ENCODE peak calls at places on chromosome 14, in six cellular contexts. F is A549, O is H1, Y is GM12878, L is K562, A is HepG2. T is an unnamed sample.

GRCh38 chr14:95220663-95221231 is 63.4 kb upstream of the DICER1 start:
- DNase-seq in L (no peak), Y (no peak), F (no peak), A (no peak), O (no peak), T (no peak)

GRCh38 chr14:104149617-104150141 is 11.3 kb downstream of the KIF26A start:
- DNase-seq in Y (no peak), A (no peak), F (no peak), L (no peak), O (peak), T (peak)

GRCh38 chr14:75162631-75163030 is 13.8 kb downstream of the TMED10 start:
- DNase-seq in F (no peak), Y (no peak), O (no peak), A (no peak), L (no peak), T (no peak)

GRCh38 chr14:56811596-56812363 is 1.5 kb upstream of the OTX2 start:
- DNase-seq in A (no peak), Y (no peak), O (peak), F (no peak), L (no peak), T (no peak)

GRCh38 chr14:89576960-89577359 is 159.9 kb upstream of the FOXN3 start:
- DNase-seq in O (no peak), L (peak), A (no peak), Y (no peak), F (no peak), T (no peak)

GRCh38 chr14:90820958-90821357 is 4.7 kb upstream of the TTC7B start:
- DNase-seq in F (no peak), A (no peak), Y (no peak), O (no peak), L (no peak), T (no peak)

GRCh38 chr14:72172075-72172474 is 239.8 kb downstream of the RGS6 start:
- DNase-seq in O (no peak), L (no peak), Y (no peak), A (no peak), F (no peak), T (no peak)

GRCh38 chr14:48052973-48053372 is 377.6 kb upstream of the MDGA2 start:
- DNase-seq in Y (no peak), O (no peak), A (no peak), L (no peak), F (no peak), T (no peak)

GRCh38 chr14:54803396-54803795 is 99.2 kb downstream of the GCH1 start:
- DNase-seq in A (no peak), O (no peak), Y (no peak), L (no peak), F (no peak), T (no peak)

GRCh38 chr14:42192659-42193425 is 586.2 kb downstream of the LRFN5 start:
- DNase-seq in Y (no peak), A (no peak), F (peak), L (no peak), O (no peak), T (no peak)

GRCh38 chr14:104685216-104685997 is 4.0 kb upstream of the INF2 start:
- DNase-seq in F (no peak), Y (no peak), A (peak), O (peak), L (no peak), T (no peak)

GRCh38 chr14:28577711-28578131 is 188.9 kb upstream of the FOXG1 start:
- DNase-seq in A (no peak), L (no peak), Y (no peak), F (no peak), O (no peak), T (no peak)

GRCh38 chr14:27608377-27608776 is 1010.5 kb upstream of the NOVA1 start:
- DNase-seq in Y (no peak), O (no peak), L (no peak), A (no peak), F (no peak), T (no peak)

GRCh38 chr14:68977137-68977740 is 1.9 kb downstream of the ACTN1 start:
- DNase-seq in Y (no peak), F (no peak), A (peak), L (peak), O (no peak), T (peak)

GRCh38 chr14:65957631-65958205 is 528.5 kb upstream of the CCDC196 start:
- DNase-seq in A (no peak), Y (no peak), F (no peak), O (peak), L (no peak), T (no peak)

GRCh38 chr14:65961004-65961403 is 525.2 kb upstream of the CCDC196 start:
- DNase-seq in L (peak), O (peak), Y (no peak), F (peak), A (no peak), T (peak)

GRCh38 chr14:65959563-65960024 is 526.6 kb upstream of the CCDC196 start:
- DNase-seq in Y (no peak), O (no peak), F (no peak), L (no peak), A (no peak), T (no peak)

GRCh38 chr14:65954915-65955314 is 531.3 kb upstream of the CCDC196 start:
- DNase-seq in O (no peak), F (no peak), L (no peak), A (no peak), Y (no peak), T (no peak)

DNA sequence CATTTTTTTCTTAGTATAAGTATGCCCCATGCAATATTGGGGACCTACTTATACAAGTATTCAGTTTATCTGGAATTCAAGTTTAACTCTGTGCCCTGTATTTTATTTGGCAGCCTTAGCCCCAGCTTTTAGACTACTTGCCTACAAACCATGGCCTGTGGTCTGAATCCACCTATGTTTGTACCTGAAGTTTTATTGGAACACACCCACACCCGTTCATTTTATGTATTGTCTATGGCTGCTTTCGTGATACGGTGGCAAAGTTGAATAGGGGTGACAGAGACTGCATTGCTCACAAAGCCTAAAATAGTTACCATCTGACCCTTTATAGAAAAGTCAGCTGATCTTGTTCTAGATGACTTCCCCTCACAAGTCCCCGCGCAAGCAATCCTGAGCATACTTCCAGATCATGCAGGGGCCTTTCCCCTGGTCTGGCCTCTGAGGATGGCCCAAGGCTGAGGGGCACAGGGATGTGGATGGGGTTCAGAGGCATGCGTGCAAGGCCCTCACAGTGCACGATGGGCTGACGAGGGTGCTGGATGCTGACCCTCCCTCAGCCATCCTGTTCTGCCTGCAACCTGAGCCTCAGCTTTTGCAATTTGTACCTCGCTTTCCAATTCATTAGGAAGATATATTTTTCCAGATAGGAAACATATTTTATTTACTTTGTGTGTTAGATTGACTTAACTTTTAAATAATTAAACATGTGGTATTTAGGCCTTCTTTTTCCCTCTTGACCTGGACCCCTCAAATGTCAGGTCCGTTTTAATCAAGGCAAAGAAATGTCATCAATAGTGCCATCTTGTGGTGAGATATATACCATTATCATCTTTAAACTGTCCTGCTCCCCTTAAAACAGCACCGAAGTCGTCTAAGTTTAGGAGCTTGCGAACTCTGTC is 527.3 kb upstream of the CCDC196 start:
- DNase-seq in O (peak), Y (no peak), A (peak), L (peak), F (peak), T (peak)
- TF ChIP-seq USF2 in O (no peak), Y (no peak), A (no peak), L (no peak), F (no peak), T (no peak)

GRCh38 chr14:60956202-60956601 is 24.7 kb downstream of the TRMT5 start:
- DNase-seq in F (no peak), Y (no peak), A (no peak), O (no peak), L (no peak), T (no peak)
- TF ChIP-seq EP300 in F (no peak), Y (no peak), A (no peak), O (no peak), L (no peak), T (no peak)

DNA sequence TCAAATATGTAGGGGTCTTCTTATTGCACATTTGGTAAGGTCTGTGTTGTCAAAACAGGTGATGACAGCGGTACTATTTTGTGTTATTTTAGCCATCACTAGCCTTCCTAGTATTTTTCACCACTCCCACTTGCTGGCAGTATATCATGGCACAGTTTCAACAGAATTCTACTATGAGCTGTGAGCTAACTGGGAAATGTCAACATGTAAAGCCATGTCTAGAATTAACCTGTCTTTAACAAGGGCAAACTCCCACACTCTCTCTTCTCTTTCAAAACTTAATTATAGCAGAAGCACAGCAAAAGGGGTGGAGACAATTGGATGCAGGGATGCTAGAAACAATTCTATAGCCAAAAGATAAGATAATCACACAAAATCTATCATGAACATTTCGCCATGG is 253.4 kb downstream of the PAX9 start:
- DNase-seq in L (no peak), A (no peak), O (no peak), F (no peak), Y (no peak), T (no peak)
- TF ChIP-seq USF2 in L (no peak), A (no peak), O (no peak), F (no peak), Y (no peak), T (no peak)

GRCh38 chr14:67397536-67397935 is 14.4 kb downstream of the PLEK2 start:
- DNase-seq in O (no peak), A (no peak), L (no peak), Y (no peak), F (no peak), T (no peak)
- TF ChIP-seq EP300 in O (no peak), A (no peak), L (no peak), Y (no peak), F (no peak), T (no peak)

GRCh38 chr14:73168274-73168673 is 32.0 kb downstream of the PSEN1 start:
- DNase-seq in F (no peak), Y (no peak), L (no peak), O (no peak), A (no peak), T (no peak)

GRCh38 chr14:73176673-73177072 is 40.4 kb downstream of the PSEN1 start:
- DNase-seq in Y (no peak), A (no peak), L (no peak), F (no peak), O (no peak), T (no peak)

GRCh38 chr14:73168691-73169090 is 32.4 kb downstream of the PSEN1 start:
- DNase-seq in O (no peak), F (no peak), A (no peak), Y (no peak), L (no peak), T (no peak)

GRCh38 chr14:73170686-73171085 is 34.4 kb downstream of the PSEN1 start:
- DNase-seq in Y (no peak), A (no peak), F (no peak), O (no peak), L (no peak), T (no peak)

DNA sequence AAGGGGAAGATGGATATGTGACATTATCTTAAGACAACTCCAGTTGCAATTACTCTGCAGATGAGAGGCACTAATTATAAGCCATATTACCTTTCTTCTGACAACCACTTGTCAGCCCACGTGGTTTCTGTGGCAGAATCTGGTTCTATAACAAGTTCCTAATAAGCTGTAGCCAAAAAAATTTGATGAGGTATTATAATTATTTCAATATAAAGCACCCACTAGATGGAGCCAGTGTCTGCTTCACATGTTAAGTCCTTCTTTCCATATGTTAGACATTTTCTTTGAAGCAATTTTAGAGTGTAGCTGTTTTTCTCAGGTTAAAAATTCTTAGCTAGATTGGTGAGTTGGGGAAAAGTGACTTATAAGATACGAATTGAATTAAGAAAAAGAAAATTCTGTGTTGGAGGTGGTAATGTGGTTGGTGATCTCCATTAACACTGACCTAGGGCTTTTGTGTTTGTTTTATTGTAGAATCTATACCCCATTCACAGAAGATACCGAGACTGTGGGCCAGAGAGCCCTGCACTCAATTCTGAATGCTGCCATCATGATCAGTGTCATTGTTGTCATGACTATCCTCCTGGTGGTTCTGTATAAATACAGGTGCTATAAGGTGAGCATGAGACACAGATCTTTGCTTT is 36.9 kb downstream of the PSEN1 start:
- DNase-seq in L (peak), Y (no peak), F (peak), O (no peak), A (peak), T (peak)
- TF ChIP-seq USF2 in L (no peak), Y (no peak), F (no peak), O (no peak), A (no peak), T (no peak)

DNA sequence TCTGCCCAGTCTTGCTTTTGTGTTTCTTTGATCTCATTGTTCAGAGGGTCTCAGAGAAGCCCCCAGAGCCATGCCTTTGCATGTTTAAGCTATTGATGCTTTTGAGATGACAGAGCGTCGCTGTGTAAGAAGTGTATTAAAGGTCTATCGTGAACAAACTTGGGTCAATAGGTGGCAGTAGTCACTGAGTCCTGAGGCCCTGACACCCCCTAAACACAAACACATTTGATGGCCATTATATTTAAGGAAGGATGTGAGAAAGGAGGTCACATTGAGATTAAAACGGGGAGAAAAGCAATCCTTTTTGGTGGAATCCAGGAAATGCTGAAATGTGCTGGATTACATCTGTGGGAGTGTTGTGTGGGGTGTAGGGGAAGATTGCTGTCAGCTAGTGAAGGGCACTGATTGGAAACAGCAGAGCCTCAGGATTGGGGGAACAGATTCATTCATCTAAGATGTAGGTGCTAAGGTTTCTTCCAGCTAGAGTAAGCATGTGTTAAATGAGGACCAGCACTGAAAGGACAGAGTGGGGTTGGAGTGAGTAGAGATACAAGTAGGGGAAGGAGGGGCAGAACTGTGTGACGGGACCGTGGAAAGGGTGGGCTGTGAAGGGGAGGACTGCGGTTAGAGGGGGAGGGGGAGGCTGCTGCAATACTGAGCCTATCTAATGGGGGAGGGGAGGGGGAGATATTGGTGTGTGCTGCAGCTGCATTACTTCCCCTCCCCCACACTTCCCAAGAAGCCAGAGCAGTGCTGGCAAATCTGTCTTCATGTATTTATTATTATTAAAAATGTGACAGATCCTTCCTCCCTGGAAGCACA is 12.7 kb downstream of the NGDN start:
- DNase-seq in L (no peak), F (no peak), Y (no peak), A (no peak), O (peak), T (peak)
- TF ChIP-seq EP300 in L (no peak), F (no peak), Y (no peak), A (no peak), O (no peak), T (no peak)

DNA sequence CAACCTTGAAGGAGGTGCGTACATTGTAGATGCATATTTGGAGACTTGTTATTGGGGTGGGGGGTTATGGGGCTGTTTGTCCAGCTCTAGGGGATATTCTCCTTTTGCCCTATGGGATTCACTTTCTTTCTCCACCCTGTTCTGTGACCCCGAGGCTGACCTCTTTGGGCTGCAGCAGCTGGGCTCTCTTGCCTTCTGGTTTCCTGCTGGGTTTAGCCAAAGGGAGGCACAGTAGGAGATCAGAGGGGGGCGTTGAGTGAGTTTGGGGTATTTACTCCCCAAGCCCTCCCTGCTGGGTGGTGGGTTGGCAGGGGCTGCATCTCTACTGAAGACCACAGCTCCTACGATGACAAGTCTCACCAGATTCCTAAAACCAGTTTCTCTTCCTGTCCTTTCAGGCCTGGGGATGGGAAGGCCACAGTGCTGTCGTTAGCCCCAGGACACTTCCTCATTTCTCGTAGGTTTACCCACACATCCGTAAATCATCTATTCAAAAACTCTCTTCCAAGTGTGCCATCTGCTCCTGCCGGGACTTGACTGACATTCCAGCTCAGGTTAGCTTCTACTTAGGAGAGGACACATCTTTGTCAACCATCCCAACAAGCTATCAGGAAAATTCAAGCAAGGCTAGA is 127.1 kb downstream of the TMEM30B start:
- DNase-seq in F (no peak), Y (no peak), O (no peak), L (no peak), A (no peak), T (no peak)
- TF ChIP-seq USF2 in F (no peak), Y (no peak), O (no peak), L (no peak), A (no peak), T (no peak)

GRCh38 chr14:81172881-81173280 is 47.9 kb downstream of the GTF2A1 start:
- DNase-seq in F (no peak), Y (no peak), L (no peak), O (no peak), A (no peak), T (no peak)

GRCh38 chr14:81169711-81170103 is 51.1 kb downstream of the GTF2A1 start:
- DNase-seq in L (no peak), O (no peak), A (no peak), F (no peak), Y (no peak), T (peak)

GRCh38 chr14:81170829-81171195 is 49.9 kb downstream of the GTF2A1 start:
- DNase-seq in O (no peak), Y (no peak), A (no peak), L (no peak), F (no peak), T (no peak)

GRCh38 chr14:81170104-81170828 is 50.5 kb downstream of the GTF2A1 start:
- DNase-seq in O (peak), L (peak), F (peak), Y (peak), A (peak), T (peak)

DNA sequence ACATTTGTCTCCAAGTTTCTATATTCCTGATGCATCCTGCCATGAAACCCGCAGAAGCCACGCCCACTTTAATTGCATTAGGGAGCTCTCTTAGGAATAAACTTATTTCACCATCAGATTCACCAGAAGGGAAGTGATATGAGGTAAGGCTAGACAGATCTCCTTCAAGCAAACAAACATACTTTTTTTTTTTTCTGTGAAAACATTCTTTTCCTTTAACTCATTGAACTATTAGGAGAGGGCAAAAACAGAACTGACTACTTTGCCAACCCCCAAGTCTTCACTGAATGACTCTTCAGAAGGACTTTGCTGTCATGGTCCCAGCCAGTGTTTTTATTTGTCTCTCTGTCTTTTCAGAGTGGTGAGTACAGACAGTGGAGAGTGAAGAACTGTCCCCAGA is 48.4 kb downstream of the GTF2A1 start:
- DNase-seq in Y (no peak), F (no peak), L (no peak), A (no peak), O (no peak), T (no peak)
- TF ChIP-seq EP300 in Y (no peak), F (no peak), L (no peak), A (no peak), O (no peak), T (no peak)